ENCODE peak calls at places on chromosome 3, in four cellular contexts. F is T-helper 9 cell, Q is GM13976, X is HS-27A. G is an unnamed sample.
A peak's percentile ranks its signal among the peaks of the same experiment; 100 is the strongest.

GRCh38 chr3:186525369-186526255 is 18.6 kb downstream of the CRYGS start:
- DNase-seq in F (no peak), Q (no peak), X (no peak), G (no peak)

GRCh38 chr3:49602877-49603411 is 48.7 kb downstream of the BSN start:
- DNase-seq in F (peak; percentile 31), Q (no peak), X (no peak), G (peak; percentile 30)

GRCh38 chr3:49476563-49476962 is 6.5 kb downstream of the DAG1 start:
- DNase-seq in F (no peak), Q (no peak), X (no peak), G (no peak)

GRCh38 chr3:58104712-58105111 is 96.5 kb downstream of the FLNB start:
- DNase-seq in F (no peak), Q (no peak), X (no peak), G (no peak)

GRCh38 chr3:31620656-31621055 is 87.9 kb downstream of the STT3B start:
- DNase-seq in F (no peak), Q (no peak), X (no peak), G (no peak)

GRCh38 chr3:142787719-142788118 is 63.9 kb downstream of the TRPC1 start:
- DNase-seq in F (no peak), Q (no peak), X (no peak), G (no peak)

GRCh38 chr3:194089357-194090177 is 46.4 kb upstream of the HES1 start:
- DNase-seq in F (no peak), Q (peak; percentile 58), X (peak; percentile 92), G (no peak)

GRCh38 chr3:44339181-44339741 is 695 bp downstream of the TCAIM start:
- DNase-seq in F (no peak), Q (no peak), X (no peak), G (no peak)

GRCh38 chr3:110576962-110577361 is 494.7 kb upstream of the NECTIN3 start:
- DNase-seq in F (no peak), Q (no peak), X (peak; percentile 93), G (no peak)

GRCh38 chr3:143063018-143063417 is 56.6 kb upstream of the CHST2 start:
- DNase-seq in F (no peak), Q (no peak), X (no peak), G (no peak)

GRCh38 chr3:55482496-55483195 is 4.5 kb downstream of the WNT5A start:
- DNase-seq in F (no peak), Q (no peak), X (no peak), G (no peak)

GRCh38 chr3:127673191-127674098 is 693 bp downstream of the ABTB1 start:
- DNase-seq in F (peak; percentile 37), Q (peak; percentile 66), X (no peak), G (peak; percentile 45)

GRCh38 chr3:14548321-14548729 is 8.2 kb upstream of the GRIP2 start:
- DNase-seq in F (peak; percentile 7), Q (peak; percentile 78), X (no peak), G (no peak)

GRCh38 chr3:186255703-186256331 is 106.2 kb downstream of the DGKG start:
- DNase-seq in F (no peak), Q (peak; percentile 72), X (no peak), G (no peak)

GRCh38 chr3:98892263-98892662 is 9.2 kb downstream of the DCBLD2 start:
- DNase-seq in F (no peak), Q (no peak), X (no peak), G (no peak)

GRCh38 chr3:100600181-100601042 is 9.0 kb upstream of the ADGRG7 start:
- DNase-seq in F (no peak), Q (no peak), X (no peak), G (no peak)

GRCh38 chr3:23760871-23761373 is 44.8 kb upstream of the UBE2E1 start:
- DNase-seq in F (no peak), Q (peak; percentile 53), X (no peak), G (no peak)

GRCh38 chr3:17258823-17259436 is 374.2 kb downstream of the PLCL2 start:
- DNase-seq in F (no peak), Q (peak; percentile 63), X (peak; percentile 14), G (no peak)

GRCh38 chr3:128052831-128053419 is 688 bp downstream of the SEC61A1 start:
- DNase-seq in F (no peak), Q (no peak), X (no peak), G (no peak)

GRCh38 chr3:150222646-150223045 is 185.5 kb upstream of the TSC22D2 start:
- DNase-seq in F (no peak), Q (no peak), X (no peak), G (no peak)

GRCh38 chr3:14424711-14425573 is 22.5 kb downstream of the SLC6A6 start:
- DNase-seq in F (peak; percentile 56), Q (no peak), X (no peak), G (peak; percentile 56)

GRCh38 chr3:153305189-153305588 is 143.2 kb downstream of the RAP2B start:
- DNase-seq in F (no peak), Q (no peak), X (no peak), G (no peak)

GRCh38 chr3:182682263-182683229 is 110.8 kb upstream of the ATP11B start:
- DNase-seq in F (peak; percentile 29), Q (peak; percentile 87), X (no peak), G (peak; percentile 7)

GRCh38 chr3:194504861-194505260 is 18.1 kb upstream of the ATP13A3 start:
- DNase-seq in F (no peak), Q (no peak), X (no peak), G (no peak)

GRCh38 chr3:11088066-11088465 is 66.2 kb upstream of the HRH1 start:
- DNase-seq in F (no peak), Q (no peak), X (no peak), G (no peak)

GRCh38 chr3:42133500-42134298 is 42.5 kb downstream of the TRAK1 start:
- DNase-seq in F (no peak), Q (no peak), X (no peak), G (no peak)

GRCh38 chr3:6287063-6287462 is 573.9 kb upstream of the GRM7 start:
- DNase-seq in F (no peak), Q (no peak), X (no peak), G (no peak)

GRCh38 chr3:151439652-151440125 is 21.2 kb downstream of the IGSF10 start:
- DNase-seq in F (no peak), Q (peak; percentile 46), X (peak; percentile 19), G (no peak)

GRCh38 chr3:193464889-193465288 is 86.3 kb upstream of the ATP13A5 start:
- DNase-seq in F (no peak), Q (no peak), X (no peak), G (no peak)

GRCh38 chr3:71064288-71064975 is 519.1 kb downstream of the FOXP1 start:
- DNase-seq in F (peak; percentile 54), Q (peak; percentile 50), X (peak; percentile 46), G (peak; percentile 47)

G was measured in T-helper 22 cell.